ENCODE peak calls at places on chromosomes 12 and 14, in six cellular contexts. One of them, this sample, is unnamed.

GRCh38 chr12:27869567-27869966 is 89.5 kb upstream of the MANSC4 start:
- DNase-seq in H1: no peak
- DNase-seq in K562: peak
- DNase-seq in HCT116: no peak
- DNase-seq in GM12878: no peak
- DNase-seq in HepG2: no peak
- DNase-seq in this sample: no peak

GRCh38 chr12:7929069-7929792 is 6.8 kb downstream of the SLC2A3 start:
- DNase-seq in H1: no peak
- DNase-seq in K562: no peak
- DNase-seq in HCT116: no peak
- DNase-seq in GM12878: no peak
- DNase-seq in HepG2: no peak
- DNase-seq in this sample: no peak

GRCh38 chr14:24339284-24340151 is at the start of gene RIPK3:
- DNase-seq in H1: peak
- DNase-seq in K562: no peak
- DNase-seq in HCT116: no peak
- DNase-seq in GM12878: peak
- DNase-seq in HepG2: no peak
- DNase-seq in this sample: no peak

GRCh38 chr14:26595922-26596721 is 1.7 kb downstream of the NOVA1 start:
- DNase-seq in H1: peak
- DNase-seq in K562: no peak
- DNase-seq in HCT116: no peak
- DNase-seq in GM12878: no peak
- DNase-seq in HepG2: no peak
- DNase-seq in this sample: no peak

GRCh38 chr12:59329457-59329856 is 266.4 kb upstream of the SLC16A7 start:
- DNase-seq in H1: no peak
- DNase-seq in K562: no peak
- DNase-seq in HCT116: no peak
- DNase-seq in GM12878: no peak
- DNase-seq in HepG2: no peak
- DNase-seq in this sample: no peak

GRCh38 chr12:75482636-75483035 is 2.1 kb downstream of the GLIPR1 start:
- DNase-seq in H1: no peak
- DNase-seq in K562: no peak
- DNase-seq in HCT116: no peak
- DNase-seq in GM12878: no peak
- DNase-seq in HepG2: no peak
- DNase-seq in this sample: no peak

GRCh38 chr14:72909163-72909562 is 15.3 kb upstream of the DPF3 start:
- DNase-seq in H1: no peak
- DNase-seq in K562: no peak
- DNase-seq in HCT116: no peak
- DNase-seq in GM12878: no peak
- DNase-seq in HepG2: no peak
- DNase-seq in this sample: no peak

GRCh38 chr14:58643366-58643765 is 5.6 kb downstream of the DACT1 start:
- DNase-seq in H1: no peak
- DNase-seq in K562: no peak
- DNase-seq in HCT116: no peak
- DNase-seq in GM12878: no peak
- DNase-seq in HepG2: no peak
- DNase-seq in this sample: no peak

GRCh38 chr14:105286759-105287144 is 14.0 kb downstream of the BRF1 start:
- DNase-seq in H1: no peak
- DNase-seq in K562: no peak
- DNase-seq in HCT116: no peak
- DNase-seq in GM12878: no peak
- DNase-seq in HepG2: no peak
- DNase-seq in this sample: no peak

GRCh38 chr12:119664642-119665041 is 3.3 kb upstream of the PRKAB1 start:
- DNase-seq in H1: no peak
- DNase-seq in K562: no peak
- DNase-seq in HCT116: no peak
- DNase-seq in GM12878: no peak
- DNase-seq in HepG2: no peak
- DNase-seq in this sample: no peak

GRCh38 chr12:54294152-54294913 is 6.5 kb downstream of the NFE2 start:
- DNase-seq in H1: peak
- DNase-seq in K562: peak
- DNase-seq in HCT116: no peak
- DNase-seq in GM12878: no peak
- DNase-seq in HepG2: peak
- DNase-seq in this sample: peak

GRCh38 chr14:56555921-56556570 is 23.6 kb upstream of the TMEM260 start:
- DNase-seq in H1: no peak
- DNase-seq in K562: peak
- DNase-seq in HCT116: peak
- DNase-seq in GM12878: no peak
- DNase-seq in HepG2: peak
- DNase-seq in this sample: peak

GRCh38 chr12:46401703-46402102 is 29.1 kb upstream of the SLC38A2 start:
- DNase-seq in H1: no peak
- DNase-seq in K562: no peak
- DNase-seq in HCT116: no peak
- DNase-seq in GM12878: no peak
- DNase-seq in HepG2: no peak
- DNase-seq in this sample: no peak

GRCh38 chr14:32602699-32603098 is 273.6 kb downstream of the AKAP6 start:
- DNase-seq in H1: no peak
- DNase-seq in K562: no peak
- DNase-seq in HCT116: no peak
- DNase-seq in GM12878: no peak
- DNase-seq in HepG2: no peak
- DNase-seq in this sample: no peak

GRCh38 chr12:121061831-121062230 is 22.8 kb upstream of the OASL start:
- DNase-seq in H1: no peak
- DNase-seq in K562: no peak
- DNase-seq in HCT116: peak
- DNase-seq in GM12878: no peak
- DNase-seq in HepG2: peak
- DNase-seq in this sample: no peak

GRCh38 chr14:44531648-44532047 is 24.6 kb upstream of the FSCB start:
- DNase-seq in H1: no peak
- DNase-seq in K562: no peak
- DNase-seq in HCT116: no peak
- DNase-seq in GM12878: no peak
- DNase-seq in HepG2: no peak
- DNase-seq in this sample: no peak

GRCh38 chr14:49865431-49865859 is 12.9 kb upstream of the NEMF start:
- DNase-seq in H1: peak
- DNase-seq in K562: peak
- DNase-seq in HCT116: no peak
- DNase-seq in GM12878: no peak
- DNase-seq in HepG2: peak
- DNase-seq in this sample: peak

GRCh38 chr12:6442799-6443198 is 2.0 kb upstream of the CD27 start:
- DNase-seq in H1: no peak
- DNase-seq in K562: no peak
- DNase-seq in HCT116: no peak
- DNase-seq in GM12878: no peak
- DNase-seq in HepG2: no peak
- DNase-seq in this sample: no peak

GRCh38 chr12:15534322-15534721 is 212.0 kb downstream of the PTPRO start:
- DNase-seq in H1: no peak
- DNase-seq in K562: no peak
- DNase-seq in HCT116: no peak
- DNase-seq in GM12878: peak
- DNase-seq in HepG2: no peak
- DNase-seq in this sample: no peak

GRCh38 chr14:60532442-60532841 is 23.5 kb downstream of the SIX6 start:
- DNase-seq in H1: no peak
- DNase-seq in K562: no peak
- DNase-seq in HCT116: peak
- DNase-seq in GM12878: no peak
- DNase-seq in HepG2: no peak
- DNase-seq in this sample: no peak

GRCh38 chr12:25241171-25242020 is 9.3 kb downstream of the KRAS start:
- DNase-seq in H1: no peak
- DNase-seq in K562: peak
- DNase-seq in HCT116: peak
- DNase-seq in GM12878: no peak
- DNase-seq in HepG2: peak
- DNase-seq in this sample: peak

GRCh38 chr12:3523728-3524127 is 32.7 kb downstream of the PRMT8 start:
- DNase-seq in H1: peak
- DNase-seq in K562: no peak
- DNase-seq in HCT116: no peak
- DNase-seq in GM12878: no peak
- DNase-seq in HepG2: peak
- DNase-seq in this sample: no peak

GRCh38 chr12:92614041-92614440 is 88.7 kb upstream of the PLEKHG7 start:
- DNase-seq in H1: no peak
- DNase-seq in K562: no peak
- DNase-seq in HCT116: no peak
- DNase-seq in GM12878: no peak
- DNase-seq in HepG2: no peak
- DNase-seq in this sample: no peak

GRCh38 chr12:70052931-70053497 is 190.2 kb upstream of the CNOT2 start:
- DNase-seq in H1: no peak
- DNase-seq in K562: peak
- DNase-seq in HCT116: peak
- DNase-seq in GM12878: no peak
- DNase-seq in HepG2: peak
- DNase-seq in this sample: peak

GRCh38 chr14:25406818-25407217 is 356.9 kb upstream of the STXBP6 start:
- DNase-seq in H1: peak
- DNase-seq in K562: no peak
- DNase-seq in HCT116: no peak
- DNase-seq in GM12878: no peak
- DNase-seq in HepG2: peak
- DNase-seq in this sample: peak

GRCh38 chr12:15151141-15152091 is 69.8 kb downstream of the RERG start:
- DNase-seq in H1: no peak
- DNase-seq in K562: no peak
- DNase-seq in HCT116: peak
- DNase-seq in GM12878: no peak
- DNase-seq in HepG2: peak
- DNase-seq in this sample: no peak

GRCh38 chr12:104457746-104458644 is 1.2 kb downstream of the CHST11 start:
- DNase-seq in H1: peak
- DNase-seq in K562: peak
- DNase-seq in HCT116: no peak
- DNase-seq in GM12878: no peak
- DNase-seq in HepG2: no peak
- DNase-seq in this sample: peak

GRCh38 chr14:78638926-78639325 is 468.8 kb downstream of the NRXN3 start:
- DNase-seq in H1: no peak
- DNase-seq in K562: no peak
- DNase-seq in HCT116: no peak
- DNase-seq in GM12878: no peak
- DNase-seq in HepG2: no peak
- DNase-seq in this sample: no peak

GRCh38 chr14:65847065-65847847 is 434.7 kb downstream of the FUT8 start:
- DNase-seq in H1: no peak
- DNase-seq in K562: no peak
- DNase-seq in HCT116: no peak
- DNase-seq in GM12878: peak
- DNase-seq in HepG2: no peak
- DNase-seq in this sample: no peak

DNA sequence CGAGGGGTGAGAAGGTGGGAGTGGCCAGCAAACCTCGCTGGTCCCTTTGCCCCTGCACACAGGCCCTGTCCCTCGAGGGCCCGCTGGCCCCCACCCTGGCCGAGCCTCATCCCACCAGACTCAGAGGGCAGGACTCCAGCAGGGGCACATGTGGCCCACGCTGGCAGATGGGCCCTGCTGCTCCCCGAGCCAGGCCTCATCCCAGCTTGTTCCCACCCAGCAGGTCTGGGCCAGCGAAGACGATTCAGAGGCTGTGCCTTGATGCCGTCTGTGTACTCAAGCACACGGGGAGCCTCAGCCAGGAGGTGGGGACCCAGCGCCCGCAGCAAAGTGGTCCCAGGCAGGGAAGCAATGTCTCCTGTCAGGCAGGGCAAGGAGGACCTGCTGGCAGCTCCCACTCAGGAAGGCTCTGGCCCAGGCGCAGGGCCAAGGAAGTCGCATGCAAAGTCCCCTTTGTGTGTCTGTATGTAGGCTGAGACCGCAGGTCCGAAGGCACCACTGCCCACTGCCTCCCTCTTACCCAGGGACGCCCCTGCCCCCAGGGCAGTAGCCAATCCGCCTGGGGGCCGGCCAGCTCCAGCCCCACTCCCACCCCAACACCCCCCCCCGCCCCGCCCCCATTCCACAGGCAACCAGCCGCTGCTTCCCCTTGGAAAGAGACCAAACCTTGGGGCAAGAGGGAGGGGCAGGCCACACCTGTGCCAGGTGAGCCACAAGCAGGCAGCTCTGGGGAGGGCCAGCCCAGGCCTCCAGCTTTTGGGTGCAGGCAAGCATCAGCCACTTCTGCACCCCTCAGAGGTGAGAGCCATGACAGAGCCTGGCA is 9.4 kb downstream of the DEGS2 start:
- DNase-seq in H1: no peak
- DNase-seq in K562: no peak
- DNase-seq in HCT116: no peak
- DNase-seq in GM12878: no peak
- DNase-seq in HepG2: no peak
- DNase-seq in this sample: peak
- TF ChIP-seq JUND in H1: no peak
- TF ChIP-seq JUND in K562: no peak
- TF ChIP-seq JUND in HCT116: no peak
- TF ChIP-seq JUND in GM12878: no peak
- TF ChIP-seq JUND in HepG2: no peak
- TF ChIP-seq JUND in this sample: no peak

GRCh38 chr12:131054345-131055092 is 100.8 kb downstream of the ADGRD1 start:
- DNase-seq in H1: no peak
- DNase-seq in K562: no peak
- DNase-seq in HCT116: no peak
- DNase-seq in GM12878: no peak
- DNase-seq in HepG2: no peak
- DNase-seq in this sample: no peak
- TF ChIP-seq JUND in H1: no peak
- TF ChIP-seq JUND in K562: no peak
- TF ChIP-seq JUND in HCT116: no peak
- TF ChIP-seq JUND in GM12878: no peak
- TF ChIP-seq JUND in HepG2: no peak
- TF ChIP-seq JUND in this sample: no peak

DNA sequence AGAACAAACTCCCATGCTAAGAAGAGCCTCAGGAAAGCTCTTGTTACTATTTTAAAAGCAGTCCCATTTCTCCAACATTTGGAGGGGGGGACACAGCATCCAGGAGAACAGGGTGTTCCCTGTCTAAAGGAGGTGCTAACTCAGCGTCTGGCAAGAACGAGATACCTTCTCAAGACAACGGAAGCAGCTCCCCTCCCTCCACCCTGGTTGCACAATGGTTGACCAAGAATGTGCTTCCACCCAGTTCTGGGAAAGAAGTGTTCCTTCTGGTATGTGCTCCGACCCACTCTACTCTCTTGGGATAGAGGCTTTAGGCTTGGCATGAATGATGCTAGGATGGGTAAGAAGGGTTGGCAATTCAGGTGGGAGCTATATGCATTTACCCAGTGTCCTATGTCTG is 1.5 kb upstream of the KRT6A start:
- DNase-seq in H1: no peak
- DNase-seq in K562: no peak
- DNase-seq in HCT116: no peak
- DNase-seq in GM12878: no peak
- DNase-seq in HepG2: no peak
- DNase-seq in this sample: no peak
- TF ChIP-seq JUND in H1: no peak
- TF ChIP-seq JUND in K562: no peak
- TF ChIP-seq JUND in HCT116: no peak
- TF ChIP-seq JUND in GM12878: no peak
- TF ChIP-seq JUND in HepG2: no peak
- TF ChIP-seq JUND in this sample: no peak

GRCh38 chr14:54261283-54261682 is 135.5 kb upstream of the CDKN3 start:
- DNase-seq in H1: peak
- DNase-seq in K562: no peak
- DNase-seq in HCT116: no peak
- DNase-seq in GM12878: no peak
- DNase-seq in HepG2: no peak
- DNase-seq in this sample: no peak
- TF ChIP-seq JUND in H1: no peak
- TF ChIP-seq JUND in K562: no peak
- TF ChIP-seq JUND in HCT116: no peak
- TF ChIP-seq JUND in GM12878: no peak
- TF ChIP-seq JUND in HepG2: no peak
- TF ChIP-seq JUND in this sample: no peak